ENCODE peak calls at places on chromosome 2, in four cellular contexts. J, F, U and W are unnamed samples.
A peak's percentile ranks its signal among the peaks of the same experiment; 100 is the strongest.

GRCh38 chr2:103161456-103162289 is 399.8 kb downstream of the TMEM182 start:
- DNase-seq in J (peak; percentile 62), U (no peak), F (no peak), W (peak; percentile 44)

GRCh38 chr2:233810385-233810784 is 32.3 kb downstream of the MROH2A start:
- DNase-seq in U (no peak), J (no peak), F (no peak), W (no peak)

GRCh38 chr2:64639691-64640090 is 14.0 kb downstream of the SERTAD2 start:
- DNase-seq in U (no peak), F (no peak), J (no peak), W (no peak)

GRCh38 chr2:34030273-34030672 is 431.2 kb upstream of the FAM98A start:
- DNase-seq in J (no peak), F (no peak), U (no peak), W (no peak)

GRCh38 chr2:237097326-237097910 is 11.7 kb downstream of the COPS8 start:
- DNase-seq in F (no peak), U (no peak), J (no peak), W (no peak)

GRCh38 chr2:212912445-212913103 is 238.8 kb downstream of the IKZF2 start:
- DNase-seq in J (peak; percentile 18), F (no peak), U (no peak), W (no peak)

GRCh38 chr2:85684806-85685205 is 9.4 kb upstream of the GNLY start:
- DNase-seq in U (no peak), F (peak; percentile 61), J (no peak), W (no peak)

GRCh38 chr2:102660070-102660469 is 40.7 kb downstream of the SLC9A2 start:
- DNase-seq in J (no peak), F (no peak), U (no peak), W (no peak)

GRCh38 chr2:48719480-48720177 is 35.9 kb downstream of the LHCGR start:
- DNase-seq in F (no peak), J (no peak), U (no peak), W (no peak)

GRCh38 chr2:172894723-172895387 is 159.2 kb downstream of the RAPGEF4 start:
- DNase-seq in F (no peak), U (no peak), J (no peak), W (no peak)

GRCh38 chr2:109375131-109375561 is 238.6 kb downstream of the SEPTIN10 start:
- DNase-seq in U (no peak), F (no peak), J (no peak), W (no peak)

GRCh38 chr2:48433682-48434081 is 96.3 kb upstream of the STON1 start:
- DNase-seq in J (no peak), U (no peak), F (no peak), W (no peak)

GRCh38 chr2:164386226-164386625 is 235.1 kb downstream of the GRB14 start:
- DNase-seq in F (no peak), J (no peak), U (no peak), W (no peak)

GRCh38 chr2:64295326-64296149 is 151.3 kb upstream of the PELI1 start:
- DNase-seq in F (no peak), J (no peak), U (no peak), W (no peak)

GRCh38 chr2:176147790-176148496 is 3.4 kb upstream of the HOXD4 start:
- DNase-seq in F (no peak), U (no peak), J (no peak), W (no peak)

DNA sequence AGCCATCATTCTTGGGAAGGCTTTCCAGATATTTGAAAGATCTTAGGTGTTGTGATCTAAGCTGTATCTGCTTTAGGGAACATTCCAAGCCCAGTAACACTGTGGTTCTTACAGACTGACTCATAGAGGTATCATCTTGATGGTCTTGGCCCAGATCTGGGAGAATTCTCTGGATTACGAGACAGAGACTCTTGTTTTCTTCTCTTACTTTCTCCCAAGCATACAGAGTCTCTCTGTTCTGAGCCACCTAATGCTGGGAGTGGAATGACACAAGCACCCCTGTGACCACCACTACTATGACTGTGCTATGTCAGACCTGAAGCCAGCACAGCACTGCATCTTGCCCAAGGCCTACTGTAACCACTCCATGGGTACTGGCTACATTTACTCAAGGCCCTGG is 81.0 kb upstream of the EPAS1 start:
- DNase-seq in J (no peak), F (no peak), U (no peak), W (no peak)
- TF ChIP-seq SUZ12 in J (no peak), F (no peak), U (no peak), W (no peak)

GRCh38 chr2:9699139-9699823 is 68.5 kb upstream of the YWHAQ start:
- DNase-seq in J (no peak), U (no peak), F (no peak), W (no peak)

GRCh38 chr2:9694661-9695060 is 63.9 kb upstream of the YWHAQ start:
- DNase-seq in J (no peak), U (no peak), F (no peak), W (no peak)

GRCh38 chr2:9695916-9696315 is 65.1 kb upstream of the YWHAQ start:
- DNase-seq in J (no peak), F (no peak), U (no peak), W (no peak)

GRCh38 chr2:9696731-9697130 is 65.9 kb upstream of the YWHAQ start:
- DNase-seq in J (no peak), U (no peak), F (no peak), W (no peak)

DNA sequence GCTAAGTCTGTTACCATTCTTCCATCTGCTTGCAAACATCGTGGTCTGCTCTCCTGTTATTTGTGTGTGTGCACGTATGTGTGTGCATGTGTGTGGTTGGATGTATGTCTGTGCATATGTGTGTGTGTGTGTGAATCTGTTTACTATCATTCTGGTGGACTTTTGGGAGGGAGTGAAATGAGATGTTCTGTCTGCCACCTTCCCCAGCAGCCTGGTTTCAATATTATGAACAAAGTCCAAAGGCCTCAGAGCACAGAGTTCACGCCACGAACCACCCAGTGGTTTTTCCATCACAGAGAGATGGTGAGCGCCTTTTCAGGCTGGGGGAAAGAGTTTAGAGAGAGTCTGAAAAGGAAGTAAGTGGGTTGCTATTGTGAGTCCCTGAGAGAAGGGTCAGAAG is 67.1 kb upstream of the YWHAQ start:
- DNase-seq in U (no peak), F (no peak), J (no peak), W (no peak)
- TF ChIP-seq YY1 in U (no peak), F (no peak), J (no peak), W (no peak)

DNA sequence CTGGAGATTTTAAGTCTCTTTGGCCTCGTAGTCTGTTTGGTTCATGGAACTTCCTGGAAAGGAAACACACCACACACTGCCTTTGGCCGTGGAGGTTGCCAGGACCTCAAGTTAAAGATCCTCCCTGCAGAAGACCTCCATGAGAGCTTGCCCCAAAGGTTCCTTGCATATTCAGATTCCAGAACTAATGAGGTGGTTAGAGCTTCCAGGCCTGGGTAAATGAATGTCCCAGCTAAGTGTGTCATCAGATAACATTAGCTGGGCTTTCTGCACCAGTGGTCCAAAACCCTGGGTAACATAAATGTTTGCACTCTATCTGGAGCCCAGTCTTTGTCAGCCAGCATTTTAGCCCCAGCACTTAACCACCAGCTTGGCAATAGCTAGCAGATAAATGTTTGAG is 122.1 kb upstream of the EML6 start:
- DNase-seq in F (no peak), U (no peak), J (no peak), W (no peak)
- H3K4me1 ChIP-seq in F (peaks cover 39% of the 10 kb centered on the region), U (peaks cover 3% of the 10 kb centered on the region), J (peaks cover 93% of the 10 kb centered on the region), W (no peaks in the 10 kb centered on the region)

DNA sequence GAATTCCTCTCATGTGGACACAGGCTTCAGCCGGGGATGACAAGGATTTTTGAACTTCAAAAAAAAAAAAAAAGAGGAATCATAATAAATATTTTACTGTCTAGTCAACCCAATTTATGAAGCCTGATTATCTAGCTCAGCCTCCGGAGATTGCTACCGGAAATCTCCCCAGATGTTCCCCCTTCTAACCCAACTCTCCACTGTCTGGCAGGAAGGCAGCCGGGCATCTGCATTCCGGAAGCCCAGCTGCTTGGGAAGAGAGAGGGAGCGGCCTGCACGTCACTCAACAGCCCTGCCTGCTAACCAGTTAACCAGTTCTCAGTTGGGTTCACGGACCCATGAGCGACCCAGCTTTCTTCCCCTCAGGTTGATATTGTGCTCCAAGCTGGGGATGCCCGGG is 87.2 kb upstream of the POU3F3 start:
- DNase-seq in F (no peak), U (no peak), J (no peak), W (no peak)
- TF ChIP-seq SUZ12 in F (no peak), U (no peak), J (no peak), W (no peak)

GRCh38 chr2:20553580-20553979 is 97.3 kb downstream of the HS1BP3 start:
- DNase-seq in J (peak; percentile 81), U (no peak), F (no peak), W (no peak)

GRCh38 chr2:20551945-20552328 is 99.0 kb downstream of the HS1BP3 start:
- DNase-seq in J (no peak), U (no peak), F (no peak), W (no peak)

GRCh38 chr2:20555954-20556353 is 94.9 kb downstream of the HS1BP3 start:
- DNase-seq in F (no peak), J (no peak), U (no peak), W (no peak)

GRCh38 chr2:20549144-20549543 is 101.8 kb downstream of the HS1BP3 start:
- DNase-seq in J (no peak), F (no peak), U (no peak), W (no peak)

GRCh38 chr2:20551231-20551944 is 99.5 kb downstream of the HS1BP3 start:
- DNase-seq in J (no peak), U (no peak), F (no peak), W (no peak)
- TF ChIP-seq YY1 in J (no peak), U (no peak), F (no peak), W (no peak)

DNA sequence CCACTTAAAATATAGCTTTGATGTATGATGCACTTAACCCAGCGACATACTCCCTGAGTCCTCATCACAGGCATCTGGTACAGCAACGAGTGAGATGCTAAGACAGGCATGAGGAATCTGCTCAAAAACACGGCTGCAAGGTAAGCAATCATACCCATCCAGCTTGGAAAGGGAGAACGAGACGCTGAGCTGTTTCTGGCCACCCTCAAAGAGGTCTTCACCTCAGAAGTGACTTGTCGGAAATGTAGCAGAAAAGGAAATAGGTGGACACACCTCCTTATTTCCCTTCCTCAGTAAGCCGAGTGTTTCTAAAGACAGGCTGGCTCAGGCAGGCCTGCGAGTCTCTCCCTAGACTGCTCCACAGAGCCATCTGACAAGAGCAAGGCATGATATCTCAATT is 84.4 kb downstream of the UXS1 start:
- DNase-seq in J (no peak), F (no peak), U (no peak), W (no peak)
- H3K4me1 ChIP-seq in J (peaks cover 14% of the 10 kb centered on the region), F (peaks cover 16% of the 10 kb centered on the region), U (no peaks in the 10 kb centered on the region), W (no peaks in the 10 kb centered on the region)

DNA sequence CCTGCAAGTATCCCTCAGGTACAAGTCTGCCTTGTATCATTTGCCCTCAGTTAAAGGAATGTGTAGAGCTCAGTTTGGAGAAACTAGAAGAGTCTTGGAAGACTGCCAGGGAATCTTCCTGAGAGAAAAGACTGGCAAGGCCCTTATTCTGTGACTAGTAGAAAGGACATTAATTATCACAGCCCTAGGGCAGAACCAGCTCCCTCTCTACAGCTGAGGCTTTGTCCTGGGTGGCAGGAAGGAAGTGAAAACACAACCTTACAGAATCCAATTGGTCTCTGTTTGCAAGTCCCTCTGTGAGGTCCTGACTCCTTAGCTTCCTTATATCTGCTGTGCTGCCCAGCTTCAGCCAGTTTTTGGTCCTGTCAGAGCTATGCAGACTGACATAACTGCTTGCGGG is 385.9 kb upstream of the CYRIA start:
- DNase-seq in F (no peak), J (no peak), U (no peak), W (no peak)
- TF ChIP-seq SUZ12 in F (no peak), J (no peak), U (no peak), W (no peak)